ENCODE peak calls at places on chromosomes 4 and X, in nine cellular contexts. C is hepatocyte, Q is dorsolateral prefrontal cortex, I is fibroblast of mammary gland, H is stomach, G is cardiac muscle cell, U is mesothelial cell of epicardium, L is OCI-LY7, T is cardiac fibroblast. X is an unnamed sample.

GRCh38 chr4:39235021-39235420 is 52.7 kb downstream of the WDR19 start:
- DNase-seq in C (no peak), Q (no peak), I (no peak), H (no peak), G (no peak), U (no peak), L (no peak), T (no peak), X (no peak)

GRCh38 chr4:145045180-145045579 is 52.8 kb downstream of the ANAPC10 start:
- DNase-seq in C (no peak), Q (no peak), I (no peak), H (no peak), G (no peak), U (no peak), L (no peak), T (no peak), X (no peak)

GRCh38 chrX:41917517-41917916 is 5.8 kb downstream of the CASK start:
- DNase-seq in C (no peak), Q (no peak), I (no peak), H (no peak), G (no peak), U (no peak), L (no peak), T (no peak), X (no peak)

GRCh38 chrX:39836802-39837420 is 260.8 kb downstream of the BCOR start:
- DNase-seq in C (no peak), Q (no peak), I (no peak), H (no peak), G (no peak), U (no peak), L (no peak), T (no peak), X (no peak)

GRCh38 chr4:3465698-3466671 is 2.9 kb downstream of the DOK7 start:
- DNase-seq in C (no peak), Q (no peak), I (peak; percentile 9), H (no peak), G (peak; percentile 52), U (no peak), L (no peak), T (no peak), X (no peak)

GRCh38 chrX:116272328-116272727 is 101.8 kb downstream of the AGTR2 start:
- DNase-seq in C (peak; percentile 5), Q (no peak), I (peak; percentile 91), H (no peak), G (no peak), U (no peak), L (no peak), T (peak; percentile 93), X (peak; percentile 96)

GRCh38 chrX:141642979-141643378 is 53.5 kb downstream of the SPANXA2 start:
- DNase-seq in C (no peak), Q (no peak), I (peak; percentile 27), H (no peak), G (peak; percentile 9), U (no peak), L (no peak), T (peak; percentile 17), X (no peak)

GRCh38 chrX:19772306-19772705 is 115.1 kb downstream of the SH3KBP1 start:
- DNase-seq in C (no peak), Q (no peak), I (peak; percentile 51), H (no peak), G (no peak), U (no peak), L (no peak), T (peak; percentile 66), X (no peak)

GRCh38 chrX:124239911-124240310 is 92.5 kb upstream of the TEX13D start:
- DNase-seq in C (no peak), Q (no peak), I (no peak), H (no peak), G (no peak), U (no peak), L (no peak), T (no peak), X (no peak)

GRCh38 chr4:30802622-30803323 is 82.6 kb downstream of the PCDH7 start:
- DNase-seq in C (no peak), Q (no peak), I (peak; percentile 88), H (no peak), G (no peak), U (no peak), L (no peak), T (peak; percentile 38), X (peak; percentile 44)

GRCh38 chrX:9466711-9467110 is 1.9 kb downstream of the TBL1X start:
- DNase-seq in C (no peak), Q (no peak), I (no peak), H (no peak), G (no peak), U (no peak), L (no peak), T (no peak), X (no peak)

GRCh38 chrX:64192673-64193072 is 12.8 kb downstream of the AMER1 start:
- DNase-seq in C (no peak), Q (no peak), I (no peak), H (no peak), G (no peak), U (no peak), L (no peak), T (no peak), X (no peak)

GRCh38 chr4:2843909-2844584 is 403 bp downstream of the ADD1 start:
- DNase-seq in C (peak; percentile 8), Q (peak; percentile 55), I (no peak), H (peak; percentile 55), G (peak; percentile 78), U (no peak), L (peak; percentile 48), T (peak; percentile 35), X (no peak)

GRCh38 chr4:81166431-81166830 is 48.6 kb downstream of the PRKG2 start:
- DNase-seq in C (no peak), Q (no peak), I (peak; percentile 69), H (no peak), G (no peak), U (no peak), L (no peak), T (peak; percentile 34), X (peak; percentile 30)

GRCh38 chr4:127643791-127644190 is 11.0 kb downstream of the INTU start:
- DNase-seq in C (no peak), Q (no peak), I (no peak), H (no peak), G (no peak), U (no peak), L (no peak), T (no peak), X (no peak)

GRCh38 chrX:129247642-129248041 is 275.6 kb downstream of the SMARCA1 start:
- DNase-seq in C (no peak), Q (no peak), I (no peak), H (no peak), G (peak; percentile 63), U (no peak), L (no peak), T (no peak), X (no peak)
- TF ChIP-seq CTCF in C (no peak), Q (no peak), I (no peak), H (no peak), G (no peak), U (no peak), L (no peak), T (no peak), X (no peak)

GRCh38 chr4:6618386-6619115 is 21.9 kb upstream of the MRFAP1 start:
- DNase-seq in C (no peak), Q (no peak), I (no peak), H (no peak), G (no peak), U (no peak), L (no peak), T (no peak), X (no peak)
- TF ChIP-seq CTCF in C (no peak), Q (no peak), I (no peak), H (no peak), G (no peak), U (no peak), L (no peak), T (no peak), X (no peak)

DNA sequence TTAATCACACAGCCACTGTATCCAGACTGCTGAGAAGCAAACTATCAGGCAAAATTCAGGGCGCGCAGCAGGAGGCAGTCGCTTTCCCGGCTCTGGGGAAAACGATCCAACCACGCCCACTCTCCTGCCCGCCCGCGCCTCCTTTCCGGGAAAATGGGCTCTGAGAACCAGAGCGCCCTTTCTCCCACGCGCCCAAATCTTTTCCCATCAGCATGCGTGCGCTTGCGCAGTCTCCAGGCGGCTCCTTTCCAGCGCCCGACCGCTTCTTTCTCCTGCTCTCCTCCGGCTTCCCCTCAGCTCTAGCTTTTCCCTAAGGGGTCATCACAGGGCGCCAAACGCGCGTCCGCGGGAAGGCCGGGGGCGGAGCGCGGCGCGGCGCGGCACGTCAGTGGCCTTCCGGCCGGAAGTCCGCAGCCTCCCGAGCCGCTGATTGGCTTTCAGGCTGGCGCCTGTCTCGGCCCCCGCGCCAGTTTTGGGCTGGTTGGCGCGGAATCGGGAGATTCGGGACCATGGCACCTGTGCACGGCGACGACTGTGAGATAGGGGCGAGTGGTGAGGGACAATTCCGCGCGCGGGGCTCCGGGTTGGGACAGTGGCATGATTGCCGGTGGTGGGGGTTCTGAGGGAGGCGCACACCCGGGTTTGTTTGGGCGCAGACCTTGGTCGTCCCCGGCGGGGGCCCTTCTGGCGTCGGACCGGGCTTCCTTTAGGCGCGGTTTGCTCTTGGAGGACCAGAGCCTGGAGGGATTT is at the start of gene POLA1:
- DNase-seq in C (peak; percentile 99), Q (peak; percentile 91), I (peak; percentile 94), H (peak; percentile 91), G (peak; percentile 99), U (peak; percentile 98), L (peak; percentile 91), T (peak; percentile 96), X (peak; percentile 85)
- TF ChIP-seq CTCF in C (peak; percentile 50), Q (peak; percentile 18), I (peak; percentile 27), H (no peak), G (peak; percentile 41), U (no peak), L (no peak), T (peak; percentile 8), X (peak; percentile 29)

GRCh38 chr4:29081230-29081955 is 1638.8 kb upstream of the PCDH7 start:
- DNase-seq in C (peak; percentile 6), Q (no peak), I (peak; percentile 19), H (no peak), G (no peak), U (no peak), L (no peak), T (peak; percentile 32), X (peak; percentile 5)
- TF ChIP-seq CTCF in C (peak; percentile 49), Q (peak; percentile 44), I (peak; percentile 32), H (no peak), G (no peak), U (peak; percentile 27), L (peak; percentile 58), T (no peak), X (no peak)

DNA sequence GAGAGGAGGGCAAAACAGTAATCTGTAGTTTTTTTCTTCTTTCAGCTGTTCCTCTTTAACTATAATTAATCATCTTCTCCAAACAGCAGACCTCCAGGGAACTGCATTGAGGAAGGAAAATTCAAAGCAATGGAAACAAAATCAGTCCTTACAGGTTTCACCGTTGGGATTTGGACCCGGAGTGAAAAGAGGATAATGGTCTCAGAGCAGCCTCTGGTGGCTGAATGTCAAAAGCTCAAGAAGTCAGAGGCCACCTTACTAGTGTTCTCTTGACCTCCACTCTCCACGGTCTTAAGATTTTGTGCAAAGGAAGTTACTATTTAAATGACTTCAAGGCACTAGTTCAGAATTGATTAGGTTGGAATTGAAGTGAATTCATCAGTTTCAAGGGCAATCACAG is 16.0 kb upstream of the MID1 start:
- DNase-seq in C (peak; percentile 46), Q (no peak), I (peak; percentile 74), H (no peak), G (peak; percentile 63), U (no peak), L (no peak), T (peak; percentile 79), X (no peak)
- TF ChIP-seq CTCF in C (peak; percentile 51), Q (peak; percentile 52), I (peak; percentile 75), H (peak; percentile 33), G (peak; percentile 72), U (no peak), L (peak; percentile 23), T (peak; percentile 64), X (peak; percentile 70)